ENCODE peak calls at places on chromosomes 13 and 19, in six cellular contexts. B is thoracic aorta, X is neural crest cell, A is AG10803, U is midbrain, T is GM12878. G is an unnamed sample.
A peak's percentile ranks its signal among the peaks of the same experiment; 100 is the strongest.

GRCh38 chr13:106103779-106104178 is 431.7 kb downstream of the EFNB2 start:
- DNase-seq in A (peak; percentile 62), T (no peak), B (no peak), X (no peak), U (no peak), G (no peak)

GRCh38 chr19:41941410-41942202 is 13.4 kb upstream of the ERFL start:
- DNase-seq in B (no peak), T (no peak), U (no peak), A (no peak), X (no peak), G (no peak)

GRCh38 chr19:45097776-45098520 is 5.0 kb downstream of the PPP1R37 start:
- DNase-seq in U (peak; percentile 45), X (no peak), B (no peak), A (peak; percentile 92), T (no peak), G (peak; percentile 71)

GRCh38 chr19:16037424-16038195 is 38.7 kb upstream of the TPM4 start:
- DNase-seq in B (no peak), T (no peak), U (no peak), X (no peak), A (no peak), G (no peak)

GRCh38 chr19:18639706-18640105 is 2.9 kb downstream of the KLHL26 start:
- DNase-seq in A (no peak), U (no peak), T (no peak), X (no peak), B (no peak), G (no peak)

GRCh38 chr19:45960595-45961235 is 12.9 kb downstream of the NOVA2 start:
- DNase-seq in X (no peak), U (no peak), T (no peak), B (no peak), A (no peak), G (no peak)

GRCh38 chr19:45215391-45216191 is 29.6 kb downstream of the EXOC3L2 start:
- DNase-seq in A (no peak), U (no peak), X (peak; percentile 16), T (no peak), B (no peak), G (no peak)

GRCh38 chr13:98401936-98402335 is 175.0 kb downstream of the STK24 start:
- DNase-seq in B (no peak), X (no peak), A (no peak), U (no peak), T (no peak), G (no peak)

GRCh38 chr19:13214036-13214730 is 64.0 kb downstream of the IER2 start:
- DNase-seq in B (no peak), T (no peak), U (no peak), A (no peak), X (no peak), G (no peak)

GRCh38 chr19:2986951-2987491 is 9.7 kb downstream of the TLE6 start:
- DNase-seq in U (no peak), A (no peak), B (no peak), T (no peak), X (peak; percentile 69), G (no peak)

GRCh38 chr19:7159105-7159933 is 89.8 kb downstream of the ZNF557 start:
- DNase-seq in T (no peak), U (no peak), B (peak; percentile 79), A (peak; percentile 94), X (no peak), G (no peak)

GRCh38 chr13:87827479-87827878 is 156.3 kb downstream of the SLITRK5 start:
- DNase-seq in X (no peak), T (no peak), B (no peak), U (no peak), A (peak; percentile 11), G (peak; percentile 34)

GRCh38 chr19:43957891-43958290 is 6.9 kb downstream of the ZNF221 start:
- DNase-seq in U (no peak), A (peak; percentile 94), B (no peak), T (no peak), X (no peak), G (no peak)

GRCh38 chr13:113013303-113013702 is 44.3 kb downstream of the MCF2L start:
- DNase-seq in T (no peak), B (no peak), U (no peak), X (no peak), A (no peak), G (no peak)

GRCh38 chr13:42064259-42064658 is 15.8 kb downstream of the DGKH start:
- DNase-seq in X (no peak), T (no peak), U (no peak), A (peak; percentile 49), B (no peak), G (no peak)

G was measured in Ammon's horn.